ENCODE peak calls at places on chromosomes 13 and 19, in ten cellular contexts. S is AG10803, Q is WTC11, C is neural crest cell, P is epithelial cell of esophagus, R is fibroblast of mammary gland, B is prostate gland, J is WERI-Rb-1, N is mammary epithelial cell, F is upper lobe of right lung. V is an unnamed sample.

GRCh38 chr13:67369895-67370660 is 139.9 kb upstream of the PCDH9 start:
- DNase-seq in J (no peak), R (peak), S (peak), P (peak), C (no peak), B (no peak), N (peak), Q (no peak), F (no peak), V (no peak)

GRCh38 chr19:13796301-13797057 is 1.2 kb downstream of the ZSWIM4 start:
- DNase-seq in R (peak), C (no peak), P (peak), S (peak), F (peak), Q (peak), J (peak), B (peak), N (peak), V (peak)

GRCh38 chr19:39590265-39590664 is 12.1 kb upstream of the LGALS13 start:
- DNase-seq in C (peak), R (peak), N (no peak), B (no peak), P (peak), Q (peak), J (no peak), F (no peak), S (no peak), V (no peak)

GRCh38 chr19:13459351-13459750 is 46.9 kb downstream of the CACNA1A start:
- DNase-seq in R (no peak), F (no peak), Q (no peak), C (peak), J (no peak), S (no peak), P (no peak), N (no peak), B (no peak), V (no peak)

GRCh38 chr13:32376642-32377418 is 51.1 kb downstream of the N4BP2L1 start:
- DNase-seq in N (no peak), S (no peak), Q (no peak), F (no peak), C (no peak), P (no peak), R (no peak), J (no peak), B (no peak), V (no peak)

GRCh38 chr13:92136449-92137180 is 738.2 kb downstream of the GPC5 start:
- DNase-seq in R (peak), S (no peak), P (no peak), N (no peak), J (no peak), F (no peak), B (no peak), Q (no peak), C (no peak), V (no peak)

GRCh38 chr19:46115396-46116109 is 8.9 kb downstream of the IGFL3 start:
- DNase-seq in F (no peak), Q (no peak), N (peak), B (no peak), R (peak), S (peak), P (peak), J (no peak), C (no peak), V (no peak)

GRCh38 chr19:953501-954271 is 27.9 kb downstream of the ARID3A start:
- DNase-seq in J (no peak), Q (peak), N (no peak), P (no peak), F (no peak), S (no peak), R (no peak), C (no peak), B (no peak), V (no peak)

GRCh38 chr13:114145722-114146121 is 13.3 kb upstream of the RASA3 start:
- DNase-seq in F (peak), P (no peak), S (no peak), C (no peak), N (no peak), J (no peak), B (no peak), Q (no peak), R (no peak), V (no peak)

GRCh38 chr13:50081106-50081898 is 66.1 kb downstream of the KCNRG start:
- DNase-seq in P (peak), N (no peak), J (peak), F (peak), R (no peak), C (peak), Q (peak), B (peak), S (no peak), V (peak)

GRCh38 chr13:24606486-24607170 is 73.6 kb upstream of the ATP12A start:
- DNase-seq in N (no peak), P (no peak), J (no peak), R (no peak), F (no peak), C (no peak), Q (no peak), S (no peak), B (no peak), V (no peak)

GRCh38 chr13:113806104-113806471 is 47.1 kb downstream of the TMEM255B start:
- DNase-seq in J (no peak), S (no peak), B (no peak), P (no peak), N (no peak), Q (no peak), R (no peak), F (no peak), C (no peak), V (no peak)

GRCh38 chr13:51733656-51734334 is 70.2 kb downstream of the DHRS12 start:
- DNase-seq in F (no peak), B (no peak), P (peak), C (no peak), Q (no peak), R (no peak), J (no peak), N (peak), S (no peak), V (no peak)

GRCh38 chr13:33940898-33941297 is 122.9 kb downstream of the RFC3 start:
- DNase-seq in S (peak), F (no peak), R (peak), P (peak), C (no peak), Q (peak), B (no peak), N (peak), J (no peak), V (no peak)

GRCh38 chr19:51830263-51830662 is 35.3 kb downstream of the FPR3 start:
- DNase-seq in R (peak), C (no peak), B (no peak), Q (no peak), P (peak), S (peak), F (no peak), J (no peak), N (peak), V (no peak)

GRCh38 chr13:91228940-91229339 is 118.5 kb upstream of the MIR17HG start:
- DNase-seq in R (no peak), J (no peak), P (no peak), C (no peak), F (no peak), S (no peak), N (no peak), B (no peak), Q (no peak), V (no peak)

GRCh38 chr13:66491241-66491640 is 738.9 kb downstream of the PCDH9 start:
- DNase-seq in N (no peak), Q (no peak), P (no peak), F (no peak), J (no peak), B (no peak), S (no peak), C (no peak), R (no peak), V (no peak)

DNA sequence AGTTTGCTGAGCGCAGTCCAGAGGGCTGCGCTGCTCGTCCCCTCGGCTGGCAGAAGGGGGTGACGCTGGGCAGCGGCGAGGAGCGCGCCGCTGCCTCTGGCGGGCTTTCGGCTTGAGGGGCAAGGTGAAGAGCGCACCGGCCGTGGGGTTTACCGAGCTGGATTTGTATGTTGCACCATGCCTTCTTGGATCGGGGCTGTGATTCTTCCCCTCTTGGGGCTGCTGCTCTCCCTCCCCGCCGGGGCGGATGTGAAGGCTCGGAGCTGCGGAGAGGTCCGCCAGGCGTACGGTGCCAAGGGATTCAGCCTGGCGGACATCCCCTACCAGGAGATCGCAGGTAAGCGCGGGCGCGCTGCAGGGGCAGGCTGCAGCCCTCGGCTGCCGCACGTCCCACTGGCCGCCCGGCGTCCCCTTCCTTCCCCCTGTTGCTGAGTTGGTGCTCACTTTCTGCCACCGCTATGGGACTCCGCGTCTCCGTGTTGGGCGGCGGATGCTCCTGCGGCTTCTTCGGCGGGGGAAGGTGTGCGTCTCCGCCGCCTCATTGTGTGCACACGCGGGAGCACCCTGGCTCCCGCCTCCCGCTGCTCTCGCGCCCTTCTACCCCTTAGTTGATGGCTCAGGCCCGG is 786 bp downstream of the GPC6 start:
- DNase-seq in F (no peak), C (no peak), B (peak), P (peak), N (peak), R (peak), S (peak), J (peak), Q (peak), V (no peak)
- TF ChIP-seq CTCF in F (no peak), C (no peak), B (no peak), P (no peak), N (peak), R (no peak), S (no peak), J (peak), Q (no peak), V (no peak)

DNA sequence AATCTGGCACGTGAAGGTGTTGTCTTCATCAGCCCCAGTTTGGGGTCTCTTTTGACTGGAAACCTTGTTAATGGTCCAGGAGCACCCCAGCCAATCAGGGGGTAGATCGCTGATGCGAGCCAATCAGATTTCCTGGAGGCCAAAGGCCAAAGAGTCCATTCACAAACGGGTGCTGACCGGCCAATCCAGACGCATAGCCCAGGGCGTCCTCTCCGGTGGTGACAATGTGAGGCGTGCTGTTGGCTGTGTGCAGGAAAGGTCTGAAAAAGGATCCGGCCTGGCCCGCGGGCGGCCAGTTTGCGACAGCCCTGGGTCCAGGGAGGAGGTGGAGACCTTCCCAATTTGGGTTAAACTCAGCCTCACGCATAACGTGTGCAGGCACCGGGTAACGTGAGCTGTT is 3.1 kb downstream of the MAST3 start:
- DNase-seq in B (no peak), S (no peak), R (peak), N (no peak), J (no peak), C (peak), F (no peak), P (no peak), Q (peak), V (no peak)
- TF ChIP-seq CTCF in B (no peak), S (no peak), R (no peak), N (no peak), J (no peak), C (no peak), F (no peak), P (no peak), Q (no peak), V (no peak)

DNA sequence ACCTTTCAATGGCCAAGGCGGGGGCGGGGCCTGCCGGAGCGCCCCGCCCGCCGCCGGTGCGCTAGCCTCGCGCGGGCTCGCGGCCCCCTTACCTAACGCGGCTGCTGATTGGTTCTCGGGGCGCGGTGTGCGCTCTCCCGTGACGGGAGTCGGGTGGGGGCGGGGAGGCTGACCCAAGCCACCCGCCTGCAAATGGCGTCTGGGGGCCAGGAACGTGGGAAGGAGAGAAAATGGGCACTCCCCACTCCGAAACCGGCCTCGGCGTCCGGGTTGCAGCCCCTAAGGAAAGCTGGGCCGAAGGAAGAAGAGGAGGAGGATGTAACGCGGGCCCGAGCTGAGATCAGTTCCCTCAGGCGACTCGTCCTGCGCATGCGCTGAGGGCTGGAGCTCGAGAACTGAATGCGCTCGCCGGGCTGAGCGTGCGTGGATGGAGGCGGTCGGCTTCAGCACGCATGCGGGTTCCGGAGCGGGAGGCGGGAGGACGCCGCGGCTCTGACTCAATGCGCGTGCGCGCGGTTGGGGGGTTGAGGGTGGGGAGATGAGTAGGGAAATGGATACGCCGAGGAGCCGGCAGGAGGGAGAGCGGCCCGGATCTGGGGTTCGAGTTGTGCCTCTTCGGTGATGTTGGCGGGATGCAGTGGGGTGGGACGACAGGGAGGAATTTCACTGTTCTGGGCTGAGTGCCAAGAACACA is at the start of gene SMG9:
- DNase-seq in J (peak), N (peak), F (peak), S (peak), B (peak), P (peak), C (peak), R (peak), Q (peak), V (peak)
- TF ChIP-seq CTCF in J (no peak), N (no peak), F (no peak), S (peak), B (peak), P (no peak), C (no peak), R (no peak), Q (no peak), V (no peak)

GRCh38 chr19:6433165-6433564 is 398 bp downstream of the SLC25A41 start:
- DNase-seq in J (no peak), F (no peak), Q (no peak), P (no peak), N (no peak), S (no peak), R (no peak), C (no peak), B (no peak), V (no peak)

GRCh38 chr19:6425732-6426686 is 1.4 kb upstream of the KHSRP start:
- DNase-seq in Q (no peak), J (peak), F (no peak), B (no peak), P (no peak), C (no peak), S (no peak), N (no peak), R (no peak), V (no peak)

GRCh38 chr19:6427131-6427530 is 2.5 kb upstream of the KHSRP start:
- DNase-seq in B (no peak), S (no peak), J (no peak), C (no peak), N (no peak), Q (no peak), R (no peak), F (no peak), P (no peak), V (no peak)

GRCh38 chr19:6431891-6432290 is 1.7 kb downstream of the SLC25A41 start:
- DNase-seq in N (no peak), S (no peak), R (no peak), B (no peak), C (no peak), J (no peak), F (no peak), P (no peak), Q (no peak), V (no peak)

DNA sequence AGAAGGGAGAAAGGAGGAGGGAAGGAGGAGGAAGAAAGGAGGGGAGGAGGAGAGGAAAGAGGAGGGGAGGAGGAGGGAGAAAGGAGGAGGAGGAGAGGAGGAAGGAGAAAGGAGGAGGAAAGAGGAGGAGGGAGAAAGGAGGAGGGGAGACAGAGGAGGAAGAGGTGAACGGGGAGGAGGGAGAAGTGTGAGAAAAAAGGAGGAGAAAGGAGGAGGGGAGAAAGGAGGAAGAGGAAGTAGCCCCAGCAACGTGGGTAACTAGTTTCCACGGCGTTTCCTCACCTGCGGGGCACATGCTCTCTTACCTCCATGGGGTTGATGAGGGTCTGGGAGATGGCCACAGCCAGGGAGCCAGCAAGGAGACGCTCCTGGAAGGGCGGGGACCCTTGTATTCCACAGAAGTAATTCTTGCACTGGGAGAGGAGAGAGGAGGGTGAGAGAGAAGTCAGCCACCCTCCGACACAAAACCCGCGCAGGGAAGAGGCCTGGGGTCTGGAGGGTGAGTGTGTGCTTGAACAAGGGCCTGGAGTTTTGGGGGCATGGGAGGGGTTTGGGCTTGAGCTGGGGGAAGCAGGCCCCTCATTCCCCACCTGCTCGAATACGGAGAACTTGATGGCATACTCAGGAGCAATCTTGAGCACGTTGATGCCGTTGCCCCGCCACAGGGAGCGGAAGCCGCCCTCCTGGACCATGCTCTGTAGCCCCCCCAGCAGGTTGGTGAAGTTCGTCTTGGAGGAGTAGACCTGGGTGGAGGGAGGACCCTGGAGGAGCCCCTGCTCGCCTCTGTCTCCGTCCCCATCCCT is 3.9 kb downstream of the SLC25A41 start:
- DNase-seq in S (no peak), F (no peak), P (no peak), C (no peak), R (no peak), J (no peak), Q (no peak), N (no peak), B (no peak), V (no peak)
- TF ChIP-seq CTCF in S (no peak), F (no peak), P (no peak), C (no peak), R (no peak), J (no peak), Q (no peak), N (no peak), B (no peak), V (no peak)

GRCh38 chr13:27967736-27968315 is 1.3 kb downstream of the CDX2 start:
- DNase-seq in B (no peak), C (no peak), J (no peak), F (no peak), P (no peak), N (no peak), Q (no peak), S (no peak), R (no peak), V (no peak)
- TF ChIP-seq CTCF in B (no peak), C (no peak), J (no peak), F (no peak), P (no peak), N (no peak), Q (no peak), S (no peak), R (no peak), V (no peak)

GRCh38 chr13:61777902-61778301 is 362.3 kb upstream of the PCDH20 start:
- DNase-seq in J (no peak), R (peak), C (no peak), F (no peak), Q (no peak), S (no peak), N (no peak), P (no peak), B (no peak), V (no peak)
- TF ChIP-seq CTCF in J (no peak), R (no peak), C (no peak), F (no peak), Q (no peak), S (no peak), N (no peak), P (no peak), B (no peak), V (no peak)

GRCh38 chr13:78247362-78247761 is 328.7 kb upstream of the EDNRB start:
- DNase-seq in B (no peak), N (no peak), S (no peak), P (no peak), C (no peak), F (no peak), Q (no peak), J (no peak), R (no peak), V (no peak)
- TF ChIP-seq CTCF in B (no peak), N (no peak), S (no peak), P (no peak), C (no peak), F (no peak), Q (no peak), J (no peak), R (no peak), V (no peak)

GRCh38 chr19:42247631-42248199 is 5.3 kb upstream of the GSK3A start:
- DNase-seq in R (no peak), P (no peak), C (no peak), Q (no peak), S (no peak), J (no peak), F (no peak), B (no peak), N (no peak), V (no peak)

GRCh38 chr19:42246869-42247630 is 4.6 kb upstream of the GSK3A start:
- DNase-seq in N (no peak), J (no peak), B (no peak), Q (no peak), P (no peak), S (peak), C (no peak), F (no peak), R (peak), V (no peak)

GRCh38 chr19:42244452-42245220 is 2.2 kb upstream of the GSK3A start:
- DNase-seq in R (peak), B (peak), P (peak), J (peak), C (peak), F (peak), S (peak), Q (peak), N (peak), V (peak)

GRCh38 chr19:42248270-42249148 is 6.1 kb upstream of the GSK3A start:
- DNase-seq in S (no peak), R (no peak), C (no peak), Q (no peak), F (no peak), J (no peak), N (no peak), B (no peak), P (no peak), V (no peak)

DNA sequence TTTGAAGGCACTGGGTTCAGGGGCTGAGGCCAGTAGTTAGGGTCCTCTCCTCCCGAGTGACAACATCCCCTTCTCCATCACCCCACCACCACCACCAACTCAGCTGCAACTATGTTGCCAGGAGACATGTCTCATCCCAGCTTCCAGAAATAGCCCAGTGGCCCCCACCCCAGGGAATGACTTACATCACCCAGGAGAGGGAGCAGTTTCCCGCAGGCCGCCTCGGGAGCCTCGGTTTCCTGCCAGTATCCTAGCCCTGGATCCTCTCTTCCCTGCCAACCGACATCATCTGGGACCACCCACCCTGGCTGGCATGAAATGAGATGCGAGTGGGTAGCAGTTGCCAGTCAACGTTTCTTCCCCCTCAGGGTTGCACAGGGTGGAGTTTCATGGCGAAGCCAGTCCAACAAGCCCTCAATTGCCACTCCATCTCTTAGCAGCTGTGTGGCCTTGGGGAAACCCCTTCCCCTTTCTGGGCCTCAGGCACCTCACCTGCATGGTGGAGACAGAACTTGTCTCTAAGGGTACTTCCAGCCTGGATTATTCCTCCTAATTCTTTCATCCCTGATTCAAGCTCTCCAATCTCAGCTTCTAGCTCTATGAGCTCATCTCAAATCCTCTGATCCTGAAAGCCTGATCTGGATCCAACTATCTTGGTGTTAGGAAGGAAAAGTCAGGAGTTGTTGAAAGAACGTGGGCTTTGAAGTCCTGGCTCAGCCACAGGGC is 3.9 kb upstream of the GSK3A start:
- DNase-seq in S (peak), N (peak), R (peak), J (peak), B (no peak), P (peak), F (peak), C (no peak), Q (peak), V (peak)
- TF ChIP-seq CTCF in S (peak), N (peak), R (peak), J (peak), B (peak), P (peak), F (peak), C (peak), Q (no peak), V (peak)